ENCODE peak calls at places on chromosomes 12 and 14, in ten cellular contexts. S, Y, K, Q, P, X, D, U, N and G are unnamed samples.

GRCh38 chr14:77307099-77307496 is 13.6 kb downstream of the POMT2 start:
- DNase-seq in Q (no peak), K (no peak), X (no peak), S (no peak), Y (no peak), P (no peak), N (no peak), D (no peak), U (no peak), G (no peak)

GRCh38 chr12:52042706-52043385 is 8.4 kb upstream of the NR4A1 start:
- DNase-seq in Q (no peak), X (no peak), N (no peak), Y (no peak), P (no peak), D (no peak), S (no peak), K (no peak), U (peak), G (no peak)

GRCh38 chr12:33439587-33440011 is at the start of gene SYT10:
- DNase-seq in U (no peak), X (no peak), Y (no peak), K (no peak), D (no peak), S (no peak), P (no peak), N (no peak), Q (peak), G (no peak)

GRCh38 chr12:5945071-5946008 is at the start of gene ANO2:
- DNase-seq in K (no peak), D (peak), P (no peak), Y (no peak), U (no peak), Q (no peak), X (no peak), N (no peak), S (no peak), G (no peak)

GRCh38 chr12:92546826-92547348 is 155.9 kb upstream of the PLEKHG7 start:
- DNase-seq in Y (no peak), Q (no peak), K (no peak), D (no peak), S (no peak), N (no peak), P (no peak), X (no peak), U (no peak), G (no peak)

GRCh38 chr12:5535531-5535930 is 103.6 kb downstream of the NTF3 start:
- DNase-seq in X (no peak), Y (peak), D (no peak), N (no peak), K (no peak), P (no peak), Q (no peak), S (no peak), U (no peak), G (no peak)

GRCh38 chr12:89988556-89988955 is 279.9 kb upstream of the ATP2B1 start:
- DNase-seq in K (no peak), Y (no peak), D (no peak), N (no peak), U (no peak), S (no peak), Q (no peak), X (no peak), P (no peak), G (no peak)

GRCh38 chr12:8687846-8688601 is 9.8 kb upstream of the RIMKLB start:
- DNase-seq in Y (no peak), Q (peak), K (peak), S (peak), D (peak), N (no peak), P (peak), U (peak), X (no peak), G (no peak)

GRCh38 chr12:53006810-53007742 is 820 bp downstream of the EIF4B start:
- DNase-seq in Q (peak), N (peak), D (peak), P (peak), S (no peak), X (peak), K (peak), Y (no peak), U (peak), G (peak)

GRCh38 chr12:112906712-112907414 is at the start of gene OAS1:
- DNase-seq in N (peak), Q (no peak), U (no peak), K (peak), S (no peak), X (peak), D (peak), P (peak), Y (no peak), G (no peak)

GRCh38 chr12:47419500-47419899 is 286.3 kb downstream of the RPAP3 start:
- DNase-seq in S (no peak), Y (peak), X (no peak), N (no peak), Q (no peak), U (no peak), D (no peak), P (no peak), K (no peak), G (no peak)

GRCh38 chr14:55301722-55302121 is 30.5 kb downstream of the FBXO34 start:
- DNase-seq in Q (no peak), N (no peak), U (no peak), D (peak), K (peak), X (no peak), Y (peak), S (peak), P (no peak), G (no peak)

GRCh38 chr12:85883763-85884162 is 9.7 kb downstream of the NTS start:
- DNase-seq in S (no peak), P (no peak), N (no peak), Q (no peak), U (no peak), K (no peak), Y (no peak), X (no peak), D (no peak), G (no peak)